ENCODE peak calls at places on chromosome 14, in eight cellular contexts. U, Q, W, H, L, E, Y and R are unnamed samples. For H3K9me3, the result is how much of the 10 kb centered on the place peaks cover.

GRCh38 chr14:89617471-89618291 is 200.6 kb upstream of the FOXN3 start:
- DNase-seq in Q (no peak), L (no peak), U (no peak), H (peak), Y (peak), E (no peak), W (no peak), R (peak)

GRCh38 chr14:81363746-81364400 is 36.3 kb downstream of the STON2 start:
- DNase-seq in W (no peak), L (no peak), Y (peak), Q (peak), U (no peak), E (no peak), H (no peak), R (no peak)

GRCh38 chr14:77000340-77001235 is 27.9 kb downstream of the IRF2BPL start:
- DNase-seq in H (peak), U (no peak), W (no peak), E (peak), L (no peak), Y (no peak), Q (no peak), R (peak)

GRCh38 chr14:106372870-106373657 is 846.7 kb downstream of the TMEM121 start:
- DNase-seq in H (no peak), Y (no peak), Q (no peak), U (peak), L (no peak), E (no peak), W (peak), R (peak)

GRCh38 chr14:26594148-26594547 is 3.7 kb downstream of the NOVA1 start:
- DNase-seq in E (no peak), L (no peak), Y (no peak), W (no peak), Q (no peak), U (no peak), H (no peak), R (no peak)

GRCh38 chr14:80055912-80056801 is 155.1 kb downstream of the DIO2 start:
- DNase-seq in U (no peak), H (peak), E (peak), Y (peak), L (no peak), W (no peak), Q (peak), R (peak)

GRCh38 chr14:95488376-95489162 is 27.9 kb downstream of the SYNE3 start:
- DNase-seq in E (peak), L (no peak), W (no peak), Q (no peak), U (no peak), H (no peak), Y (no peak), R (peak)

GRCh38 chr14:71321556-71322315 is 414.5 kb downstream of the PCNX1 start:
- DNase-seq in H (peak), W (no peak), L (no peak), Q (peak), U (no peak), E (no peak), Y (no peak), R (peak)

GRCh38 chr14:69247691-69248440 is 12.1 kb upstream of the GALNT16 start:
- DNase-seq in L (peak), H (no peak), Q (no peak), W (no peak), Y (no peak), E (peak), U (no peak), R (peak)

GRCh38 chr14:103070971-103071542 is 13.0 kb upstream of the LBHD2 start:
- DNase-seq in W (peak), E (no peak), H (no peak), L (peak), U (no peak), Q (no peak), Y (no peak), R (no peak)

GRCh38 chr14:102516531-102517411 is 7.2 kb upstream of the ANKRD9 start:
- DNase-seq in Y (no peak), Q (peak), E (no peak), H (peak), W (peak), U (peak), L (peak), R (peak)

GRCh38 chr14:87888136-87888999 is 104.6 kb downstream of the GALC start:
- DNase-seq in E (peak), U (no peak), L (no peak), Y (peak), W (no peak), H (peak), Q (no peak), R (peak)

GRCh38 chr14:34018125-34018524 is 67.3 kb upstream of the EGLN3 start:
- DNase-seq in W (no peak), Y (no peak), H (no peak), Q (no peak), L (no peak), E (no peak), U (no peak), R (no peak)

GRCh38 chr14:68788275-68789001 is 4.4 kb downstream of the ZFP36L1 start:
- DNase-seq in E (no peak), H (no peak), U (no peak), W (no peak), L (no peak), Q (no peak), Y (no peak), R (no peak)

GRCh38 chr14:91961297-91962220 is 14.1 kb upstream of the FBLN5 start:
- DNase-seq in Q (no peak), E (no peak), Y (no peak), W (no peak), U (no peak), L (no peak), H (no peak), R (no peak)

GRCh38 chr14:69500096-69500495 is 15.6 kb downstream of the PLEKHD1 start:
- DNase-seq in L (no peak), Y (no peak), H (no peak), Q (no peak), U (no peak), W (no peak), E (peak), R (no peak)

GRCh38 chr14:103483600-103483999 is 39.0 kb downstream of the CKB start:
- DNase-seq in H (no peak), L (no peak), U (no peak), E (no peak), W (no peak), Y (no peak), Q (peak), R (peak)

GRCh38 chr14:90140298-90140955 is 78.6 kb downstream of the KCNK13 start:
- DNase-seq in E (no peak), U (no peak), H (no peak), L (no peak), Y (no peak), W (no peak), Q (no peak), R (no peak)

GRCh38 chr14:67577909-67578749 is 21.9 kb downstream of the PIGH start:
- DNase-seq in Y (no peak), H (no peak), E (peak), L (peak), Q (no peak), U (no peak), W (peak), R (no peak)

GRCh38 chr14:61472801-61473376 is 151.5 kb downstream of the PRKCH start:
- DNase-seq in H (no peak), L (no peak), W (no peak), Q (no peak), E (no peak), U (peak), Y (no peak), R (no peak)
- H3K27ac ChIP-seq in H (peak), L (no peak), W (peak), Q (no peak), E (peak), U (peak), Y (peak), R (peak)

GRCh38 chr14:104588066-104588857 is 8.7 kb downstream of the C14orf180 start:
- DNase-seq in E (no peak), L (no peak), U (no peak), W (no peak), H (no peak), Q (no peak), Y (no peak), R (no peak)
- TF ChIP-seq CTCF in E (no peak), L (no peak), U (no peak), W (no peak), H (no peak), Q (no peak), Y (no peak), R (no peak)

GRCh38 chr14:20179218-20179617 is 11.5 kb upstream of the OR11G2 start:
- DNase-seq in U (no peak), L (no peak), E (no peak), W (peak), Q (no peak), H (no peak), Y (peak), R (peak)

GRCh38 chr14:20179880-20180279 is 10.8 kb upstream of the OR11G2 start:
- DNase-seq in Y (no peak), H (no peak), W (no peak), E (no peak), L (no peak), Q (no peak), U (no peak), R (no peak)

GRCh38 chr14:20184181-20184580 is 6.5 kb upstream of the OR11G2 start:
- DNase-seq in W (no peak), H (no peak), U (no peak), E (no peak), L (no peak), Q (no peak), Y (no peak), R (no peak)
- H3K9me3 ChIP-seq in W (under half), H (under half), U (under half), E (under half), L (under half), Q (under half), Y (under half), R (under half)

GRCh38 chr14:61620130-61620946 is 75.0 kb upstream of the HIF1A start:
- DNase-seq in U (no peak), H (no peak), L (no peak), Q (peak), Y (no peak), W (no peak), E (no peak), R (peak)
- H3K27ac ChIP-seq in U (no peak), H (no peak), L (peak), Q (no peak), Y (no peak), W (no peak), E (no peak), R (peak)

GRCh38 chr14:97978336-97978735 is 1181.2 kb downstream of the VRK1 start:
- DNase-seq in Y (peak), H (peak), E (peak), L (peak), W (peak), Q (peak), U (peak), R (peak)
- TF ChIP-seq CTCF in Y (peak), H (no peak), E (peak), L (peak), W (peak), Q (peak), U (peak), R (peak)

DNA sequence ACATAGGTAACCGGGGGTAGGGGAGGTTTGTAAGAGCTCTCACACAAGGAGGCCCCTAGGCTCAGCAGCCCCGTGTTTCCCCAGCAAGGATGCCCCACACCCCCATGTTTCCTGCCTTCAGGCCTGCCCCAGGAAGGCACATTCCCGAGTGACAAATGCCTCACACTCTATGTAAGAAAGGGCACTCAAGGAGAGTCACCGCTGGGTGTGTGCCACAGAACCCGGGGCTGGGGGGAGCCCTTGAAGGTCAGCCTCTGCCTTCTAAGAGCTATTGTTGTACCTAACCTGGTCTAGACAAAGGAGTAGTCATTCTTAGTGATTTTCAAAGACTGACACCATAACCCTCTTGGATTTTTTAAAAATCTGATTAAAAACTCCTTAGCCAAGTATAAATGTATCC is 333.6 kb downstream of the DPF3 start:
- DNase-seq in L (no peak), Y (no peak), W (no peak), H (peak), U (no peak), E (no peak), Q (no peak), R (no peak)
- H3K9me3 ChIP-seq in L (under half), Y (under half), W (under half), H (under half), U (under half), E (under half), Q (under half), R (under half)

GRCh38 chr14:21086908-21087293 is 11.6 kb downstream of the ZNF219 start:
- DNase-seq in U (no peak), L (peak), W (no peak), Q (no peak), E (no peak), Y (no peak), H (no peak), R (no peak)
- H3K27ac ChIP-seq in U (peak), L (peak), W (peak), Q (peak), E (peak), Y (no peak), H (no peak), R (peak)

DNA sequence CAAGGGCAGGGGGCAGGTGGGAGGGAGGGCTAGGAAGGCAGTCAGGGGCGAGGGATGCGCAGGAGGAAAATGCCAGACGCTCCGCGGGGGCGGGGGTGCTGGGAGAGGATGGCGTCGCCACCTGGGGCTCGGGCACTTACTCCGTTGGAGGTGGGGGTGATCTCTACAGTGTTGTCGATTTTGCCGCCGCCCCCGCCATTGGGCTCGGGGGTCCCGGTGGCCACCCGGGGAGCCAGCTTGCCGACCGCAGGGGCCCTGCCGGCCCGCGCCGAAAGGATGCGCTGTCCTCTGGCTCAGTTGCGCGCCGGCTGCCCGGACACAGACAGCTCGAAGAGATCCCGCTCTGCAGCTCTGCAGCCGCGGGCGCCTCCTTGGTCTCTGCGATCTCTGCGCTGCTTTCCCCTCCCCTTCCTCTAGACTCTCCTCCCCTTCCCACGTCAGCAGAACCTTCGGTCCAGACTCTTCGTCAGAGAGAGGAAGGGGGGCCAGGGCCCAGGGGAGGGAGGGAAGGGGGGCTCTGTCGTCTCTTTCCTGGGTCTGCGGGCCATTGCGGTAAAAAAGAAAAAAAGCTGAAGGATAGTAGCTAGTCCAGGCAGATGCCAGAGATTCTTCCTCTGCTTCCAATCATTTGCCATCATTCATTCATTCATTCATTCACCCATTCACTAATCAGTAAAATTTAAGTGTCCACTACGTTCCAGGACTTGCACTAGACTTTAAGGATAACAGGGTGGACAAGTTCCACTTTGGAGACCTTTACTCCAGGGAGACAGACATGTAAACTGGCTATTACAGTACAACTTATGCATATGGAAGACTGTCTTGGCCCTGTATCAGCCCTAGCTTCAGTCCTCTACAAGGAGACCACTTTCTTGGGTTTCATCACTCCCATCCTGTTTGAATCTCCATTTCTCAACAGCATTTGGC is at the start of gene SLC22A17:
- DNase-seq in E (peak), U (peak), Y (peak), Q (peak), L (peak), H (peak), W (peak), R (peak)
- TF ChIP-seq CTCF in E (no peak), U (no peak), Y (peak), Q (no peak), L (no peak), H (no peak), W (no peak), R (peak)

DNA sequence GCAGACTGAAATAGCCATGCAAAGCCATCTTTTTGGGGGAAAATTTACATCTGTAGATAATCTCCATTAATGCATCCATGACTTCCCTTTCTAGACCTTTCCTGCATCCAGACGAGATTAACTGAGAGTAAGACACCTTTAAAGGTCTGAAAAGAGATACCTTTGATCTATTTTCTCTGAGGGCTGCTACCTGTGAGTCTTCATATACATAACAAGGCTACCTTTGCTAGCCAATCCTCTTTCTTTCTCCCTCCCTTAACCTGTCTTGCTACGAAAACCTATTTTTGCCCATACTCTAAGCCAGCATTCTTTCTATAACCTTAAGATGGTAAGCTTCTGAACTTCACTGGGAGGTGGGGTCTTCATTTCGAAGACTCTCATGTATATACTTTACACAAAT is 908.5 kb upstream of the FBXO33 start:
- DNase-seq in H (no peak), L (no peak), Q (no peak), E (no peak), U (no peak), Y (no peak), W (no peak), R (no peak)
- H3K9me3 ChIP-seq in H (under half), L (under half), Q (under half), E (under half), U (under half), Y (under half), W (under half), R (under half)